ENCODE peak calls at places on chromosomes 7 and 10, in eight cellular contexts. One of them, this sample, is unnamed.

GRCh38 chr7:123154231-123154860 is 45.4 kb downstream of the SLC13A1 start:
- DNase-seq in fibroblast of lung: peak; percentile 81
- DNase-seq in brain microvascular endothelial cell: peak; percentile 87
- DNase-seq in IMR-90: peak; percentile 50
- DNase-seq in right lobe of liver: peak; percentile 71
- DNase-seq in lower lobe of right lung: no peak
- DNase-seq in HL-60: peak; percentile 34
- DNase-seq in CD8-positive, alpha-beta T cell: no peak
- DNase-seq in this sample: peak; percentile 77

GRCh38 chr7:39353615-39354376 is 212.4 kb upstream of the YAE1 start:
- DNase-seq in IMR-90: no peak
- DNase-seq in lower lobe of right lung: peak; percentile 50
- DNase-seq in CD8-positive, alpha-beta T cell: no peak
- DNase-seq in brain microvascular endothelial cell: peak; percentile 17
- DNase-seq in fibroblast of lung: peak; percentile 60
- DNase-seq in HL-60: no peak
- DNase-seq in right lobe of liver: peak; percentile 70
- DNase-seq in this sample: no peak

GRCh38 chr7:33418251-33418701 is 288.9 kb downstream of the BBS9 start:
- DNase-seq in brain microvascular endothelial cell: peak; percentile 84
- DNase-seq in CD8-positive, alpha-beta T cell: no peak
- DNase-seq in IMR-90: peak; percentile 60
- DNase-seq in lower lobe of right lung: no peak
- DNase-seq in fibroblast of lung: peak; percentile 53
- DNase-seq in HL-60: no peak
- DNase-seq in right lobe of liver: no peak
- DNase-seq in this sample: no peak

GRCh38 chr7:20217193-20217948 is at the start of gene MACC1:
- DNase-seq in fibroblast of lung: no peak
- DNase-seq in IMR-90: no peak
- DNase-seq in lower lobe of right lung: peak; percentile 82
- DNase-seq in CD8-positive, alpha-beta T cell: no peak
- DNase-seq in HL-60: no peak
- DNase-seq in right lobe of liver: no peak
- DNase-seq in brain microvascular endothelial cell: no peak
- DNase-seq in this sample: no peak

GRCh38 chr7:66505531-66506451 is 122.9 kb upstream of the KCTD7 start:
- DNase-seq in IMR-90: no peak
- DNase-seq in fibroblast of lung: no peak
- DNase-seq in lower lobe of right lung: peak; percentile 51
- DNase-seq in brain microvascular endothelial cell: no peak
- DNase-seq in right lobe of liver: no peak
- DNase-seq in CD8-positive, alpha-beta T cell: no peak
- DNase-seq in HL-60: no peak
- DNase-seq in this sample: no peak

GRCh38 chr10:79413196-79413595 is 32.2 kb downstream of the ZCCHC24 start:
- DNase-seq in HL-60: peak; percentile 63
- DNase-seq in CD8-positive, alpha-beta T cell: no peak
- DNase-seq in fibroblast of lung: no peak
- DNase-seq in lower lobe of right lung: peak; percentile 66
- DNase-seq in right lobe of liver: no peak
- DNase-seq in IMR-90: peak; percentile 41
- DNase-seq in brain microvascular endothelial cell: peak; percentile 33
- DNase-seq in this sample: no peak

GRCh38 chr7:128091106-128091505 is 59.9 kb upstream of the LRRC4 start:
- DNase-seq in CD8-positive, alpha-beta T cell: no peak
- DNase-seq in IMR-90: peak; percentile 64
- DNase-seq in lower lobe of right lung: no peak
- DNase-seq in fibroblast of lung: peak; percentile 31
- DNase-seq in right lobe of liver: peak; percentile 76
- DNase-seq in HL-60: no peak
- DNase-seq in brain microvascular endothelial cell: no peak
- DNase-seq in this sample: no peak

GRCh38 chr10:74969530-74969929 is 141.9 kb upstream of the SAMD8 start:
- DNase-seq in IMR-90: no peak
- DNase-seq in HL-60: no peak
- DNase-seq in brain microvascular endothelial cell: no peak
- DNase-seq in CD8-positive, alpha-beta T cell: no peak
- DNase-seq in lower lobe of right lung: no peak
- DNase-seq in fibroblast of lung: no peak
- DNase-seq in right lobe of liver: no peak
- DNase-seq in this sample: no peak

GRCh38 chr7:83178066-83178465 is 15.4 kb upstream of the PCLO start:
- DNase-seq in right lobe of liver: no peak
- DNase-seq in lower lobe of right lung: no peak
- DNase-seq in brain microvascular endothelial cell: peak; percentile 20
- DNase-seq in CD8-positive, alpha-beta T cell: no peak
- DNase-seq in fibroblast of lung: no peak
- DNase-seq in HL-60: no peak
- DNase-seq in IMR-90: no peak
- DNase-seq in this sample: no peak

GRCh38 chr7:85103352-85103751 is 83.5 kb downstream of the SEMA3D start:
- DNase-seq in CD8-positive, alpha-beta T cell: no peak
- DNase-seq in IMR-90: no peak
- DNase-seq in brain microvascular endothelial cell: no peak
- DNase-seq in HL-60: no peak
- DNase-seq in right lobe of liver: no peak
- DNase-seq in lower lobe of right lung: no peak
- DNase-seq in fibroblast of lung: peak; percentile 32
- DNase-seq in this sample: no peak

GRCh38 chr10:17115683-17116082 is 13.9 kb downstream of the CUBN start:
- DNase-seq in right lobe of liver: no peak
- DNase-seq in IMR-90: peak; percentile 51
- DNase-seq in CD8-positive, alpha-beta T cell: no peak
- DNase-seq in lower lobe of right lung: no peak
- DNase-seq in brain microvascular endothelial cell: peak; percentile 44
- DNase-seq in fibroblast of lung: peak; percentile 23
- DNase-seq in HL-60: no peak
- DNase-seq in this sample: no peak

GRCh38 chr7:143018931-143019330 is 8.0 kb downstream of the OR9A2 start:
- DNase-seq in CD8-positive, alpha-beta T cell: no peak
- DNase-seq in fibroblast of lung: peak; percentile 29
- DNase-seq in right lobe of liver: no peak
- DNase-seq in brain microvascular endothelial cell: no peak
- DNase-seq in IMR-90: no peak
- DNase-seq in lower lobe of right lung: no peak
- DNase-seq in HL-60: no peak
- DNase-seq in this sample: no peak

GRCh38 chr7:140391634-140392033 is 6.7 kb downstream of the SLC37A3 start:
- DNase-seq in brain microvascular endothelial cell: no peak
- DNase-seq in fibroblast of lung: no peak
- DNase-seq in lower lobe of right lung: no peak
- DNase-seq in HL-60: no peak
- DNase-seq in right lobe of liver: no peak
- DNase-seq in CD8-positive, alpha-beta T cell: no peak
- DNase-seq in IMR-90: no peak
- DNase-seq in this sample: no peak

GRCh38 chr7:8190121-8190895 is 71.7 kb downstream of the ICA1 start:
- DNase-seq in CD8-positive, alpha-beta T cell: peak; percentile 48
- DNase-seq in fibroblast of lung: peak; percentile 74
- DNase-seq in right lobe of liver: peak; percentile 64
- DNase-seq in lower lobe of right lung: no peak
- DNase-seq in IMR-90: peak; percentile 54
- DNase-seq in HL-60: no peak
- DNase-seq in brain microvascular endothelial cell: peak; percentile 68
- DNase-seq in this sample: no peak

GRCh38 chr10:33195608-33196376 is 138.7 kb downstream of the NRP1 start:
- DNase-seq in right lobe of liver: no peak
- DNase-seq in CD8-positive, alpha-beta T cell: no peak
- DNase-seq in brain microvascular endothelial cell: no peak
- DNase-seq in IMR-90: peak; percentile 44
- DNase-seq in HL-60: no peak
- DNase-seq in fibroblast of lung: peak; percentile 47
- DNase-seq in lower lobe of right lung: no peak
- DNase-seq in this sample: no peak

GRCh38 chr10:52703451-52703850 is 69.1 kb downstream of the MBL2 start:
- DNase-seq in CD8-positive, alpha-beta T cell: no peak
- DNase-seq in HL-60: no peak
- DNase-seq in right lobe of liver: no peak
- DNase-seq in IMR-90: no peak
- DNase-seq in brain microvascular endothelial cell: no peak
- DNase-seq in fibroblast of lung: no peak
- DNase-seq in lower lobe of right lung: no peak
- DNase-seq in this sample: no peak

GRCh38 chr10:52706347-52707070 is 66.1 kb downstream of the MBL2 start:
- DNase-seq in right lobe of liver: no peak
- DNase-seq in brain microvascular endothelial cell: no peak
- DNase-seq in IMR-90: no peak
- DNase-seq in fibroblast of lung: no peak
- DNase-seq in lower lobe of right lung: no peak
- DNase-seq in CD8-positive, alpha-beta T cell: no peak
- DNase-seq in HL-60: no peak
- DNase-seq in this sample: no peak

GRCh38 chr10:52701647-52702046 is 70.9 kb downstream of the MBL2 start:
- DNase-seq in right lobe of liver: no peak
- DNase-seq in CD8-positive, alpha-beta T cell: no peak
- DNase-seq in fibroblast of lung: peak; percentile 57
- DNase-seq in IMR-90: peak; percentile 4
- DNase-seq in brain microvascular endothelial cell: no peak
- DNase-seq in lower lobe of right lung: no peak
- DNase-seq in HL-60: no peak
- DNase-seq in this sample: no peak

GRCh38 chr10:52703898-52704297 is 68.7 kb downstream of the MBL2 start:
- DNase-seq in brain microvascular endothelial cell: no peak
- DNase-seq in right lobe of liver: no peak
- DNase-seq in CD8-positive, alpha-beta T cell: no peak
- DNase-seq in HL-60: no peak
- DNase-seq in lower lobe of right lung: no peak
- DNase-seq in IMR-90: no peak
- DNase-seq in fibroblast of lung: no peak
- DNase-seq in this sample: no peak
- H3K4me3 ChIP-seq in brain microvascular endothelial cell: no peak overlapping the region
- H3K4me3 ChIP-seq in right lobe of liver: no peak overlapping the region
- H3K4me3 ChIP-seq in CD8-positive, alpha-beta T cell: no peak overlapping the region
- H3K4me3 ChIP-seq in HL-60: no peak overlapping the region
- H3K4me3 ChIP-seq in lower lobe of right lung: no peak overlapping the region
- H3K4me3 ChIP-seq in IMR-90: no peak overlapping the region
- H3K4me3 ChIP-seq in fibroblast of lung: no peak overlapping the region
- H3K4me3 ChIP-seq in this sample: no peak overlapping the region

GRCh38 chr7:77238703-77239136 is 39.1 kb upstream of the FGL2 start:
- DNase-seq in right lobe of liver: no peak
- DNase-seq in lower lobe of right lung: peak; percentile 59
- DNase-seq in brain microvascular endothelial cell: no peak
- DNase-seq in CD8-positive, alpha-beta T cell: no peak
- DNase-seq in fibroblast of lung: no peak
- DNase-seq in IMR-90: no peak
- DNase-seq in HL-60: peak; percentile 92
- DNase-seq in this sample: no peak
- H3K27ac ChIP-seq in right lobe of liver: no peak overlapping the region
- H3K27ac ChIP-seq in lower lobe of right lung: peak overlapping the region; percentile 20
- H3K27ac ChIP-seq in brain microvascular endothelial cell: no peak overlapping the region
- H3K27ac ChIP-seq in CD8-positive, alpha-beta T cell: no peak overlapping the region
- H3K27ac ChIP-seq in fibroblast of lung: no peak overlapping the region
- H3K27ac ChIP-seq in IMR-90: peak overlapping the region; percentile 17
- H3K27ac ChIP-seq in HL-60: peak overlapping the region; percentile 68
- H3K27ac ChIP-seq in this sample: peak overlapping the region; percentile 89

GRCh38 chr10:93570383-93570782 is 3.9 kb downstream of the FFAR4 start:
- DNase-seq in IMR-90: no peak
- DNase-seq in lower lobe of right lung: no peak
- DNase-seq in fibroblast of lung: no peak
- DNase-seq in brain microvascular endothelial cell: no peak
- DNase-seq in right lobe of liver: no peak
- DNase-seq in HL-60: no peak
- DNase-seq in CD8-positive, alpha-beta T cell: no peak
- DNase-seq in this sample: no peak

GRCh38 chr10:93565421-93565820 is 1.0 kb upstream of the FFAR4 start:
- DNase-seq in lower lobe of right lung: peak; percentile 63
- DNase-seq in HL-60: peak; percentile 48
- DNase-seq in IMR-90: no peak
- DNase-seq in brain microvascular endothelial cell: no peak
- DNase-seq in fibroblast of lung: no peak
- DNase-seq in CD8-positive, alpha-beta T cell: no peak
- DNase-seq in right lobe of liver: no peak
- DNase-seq in this sample: no peak

GRCh38 chr10:93567277-93568104 is 1.0 kb downstream of the FFAR4 start:
- DNase-seq in fibroblast of lung: no peak
- DNase-seq in HL-60: no peak
- DNase-seq in CD8-positive, alpha-beta T cell: no peak
- DNase-seq in brain microvascular endothelial cell: no peak
- DNase-seq in right lobe of liver: no peak
- DNase-seq in lower lobe of right lung: no peak
- DNase-seq in IMR-90: no peak
- DNase-seq in this sample: no peak

GRCh38 chr10:93568105-93568390 is 1.6 kb downstream of the FFAR4 start:
- DNase-seq in brain microvascular endothelial cell: no peak
- DNase-seq in CD8-positive, alpha-beta T cell: no peak
- DNase-seq in IMR-90: no peak
- DNase-seq in right lobe of liver: no peak
- DNase-seq in lower lobe of right lung: no peak
- DNase-seq in HL-60: no peak
- DNase-seq in fibroblast of lung: no peak
- DNase-seq in this sample: no peak

GRCh38 chr10:93566435-93567276 is at the start of gene FFAR4:
- DNase-seq in CD8-positive, alpha-beta T cell: no peak
- DNase-seq in fibroblast of lung: no peak
- DNase-seq in HL-60: peak; percentile 83
- DNase-seq in brain microvascular endothelial cell: no peak
- DNase-seq in lower lobe of right lung: peak; percentile 80
- DNase-seq in right lobe of liver: no peak
- DNase-seq in IMR-90: no peak
- DNase-seq in this sample: peak; percentile 23
- H3K4me3 ChIP-seq in CD8-positive, alpha-beta T cell: no peak within 1 kb of the TSS
- H3K4me3 ChIP-seq in fibroblast of lung: no peak within 1 kb of the TSS
- H3K4me3 ChIP-seq in HL-60: peak within 1 kb of the TSS; percentile 51
- H3K4me3 ChIP-seq in brain microvascular endothelial cell: no peak within 1 kb of the TSS
- H3K4me3 ChIP-seq in lower lobe of right lung: peak within 1 kb of the TSS; percentile 48
- H3K4me3 ChIP-seq in right lobe of liver: peak within 1 kb of the TSS; percentile 4
- H3K4me3 ChIP-seq in IMR-90: no peak within 1 kb of the TSS
- H3K4me3 ChIP-seq in this sample: peak within 1 kb of the TSS; percentile 40

GRCh38 chr10:4355346-4355745 is 470.7 kb upstream of the AKR1E2 start:
- DNase-seq in right lobe of liver: no peak
- DNase-seq in brain microvascular endothelial cell: no peak
- DNase-seq in fibroblast of lung: no peak
- DNase-seq in CD8-positive, alpha-beta T cell: no peak
- DNase-seq in IMR-90: no peak
- DNase-seq in HL-60: no peak
- DNase-seq in lower lobe of right lung: no peak
- DNase-seq in this sample: no peak

GRCh38 chr10:4353964-4354363 is 472.0 kb upstream of the AKR1E2 start:
- DNase-seq in CD8-positive, alpha-beta T cell: no peak
- DNase-seq in HL-60: no peak
- DNase-seq in fibroblast of lung: peak; percentile 57
- DNase-seq in IMR-90: peak; percentile 72
- DNase-seq in lower lobe of right lung: no peak
- DNase-seq in right lobe of liver: no peak
- DNase-seq in brain microvascular endothelial cell: peak; percentile 56
- DNase-seq in this sample: no peak

GRCh38 chr10:4353059-4353655 is 472.9 kb upstream of the AKR1E2 start:
- DNase-seq in lower lobe of right lung: no peak
- DNase-seq in brain microvascular endothelial cell: peak; percentile 52
- DNase-seq in fibroblast of lung: peak; percentile 45
- DNase-seq in HL-60: no peak
- DNase-seq in CD8-positive, alpha-beta T cell: no peak
- DNase-seq in right lobe of liver: no peak
- DNase-seq in IMR-90: peak; percentile 72
- DNase-seq in this sample: no peak

GRCh38 chr10:4352566-4352961 is 473.4 kb upstream of the AKR1E2 start:
- DNase-seq in fibroblast of lung: peak; percentile 79
- DNase-seq in brain microvascular endothelial cell: no peak
- DNase-seq in IMR-90: no peak
- DNase-seq in HL-60: no peak
- DNase-seq in CD8-positive, alpha-beta T cell: no peak
- DNase-seq in lower lobe of right lung: no peak
- DNase-seq in right lobe of liver: no peak
- DNase-seq in this sample: no peak

GRCh38 chr10:4354382-4354812 is 471.6 kb upstream of the AKR1E2 start:
- DNase-seq in HL-60: no peak
- DNase-seq in fibroblast of lung: no peak
- DNase-seq in CD8-positive, alpha-beta T cell: no peak
- DNase-seq in brain microvascular endothelial cell: peak; percentile 19
- DNase-seq in right lobe of liver: no peak
- DNase-seq in lower lobe of right lung: no peak
- DNase-seq in IMR-90: peak; percentile 36
- DNase-seq in this sample: no peak
- H3K27ac ChIP-seq in HL-60: no peak overlapping the region
- H3K27ac ChIP-seq in fibroblast of lung: no peak overlapping the region
- H3K27ac ChIP-seq in CD8-positive, alpha-beta T cell: no peak overlapping the region
- H3K27ac ChIP-seq in brain microvascular endothelial cell: peak overlapping the region; percentile 53
- H3K27ac ChIP-seq in right lobe of liver: no peak overlapping the region
- H3K27ac ChIP-seq in lower lobe of right lung: no peak overlapping the region
- H3K27ac ChIP-seq in IMR-90: no peak overlapping the region
- H3K27ac ChIP-seq in this sample: peak overlapping the region; percentile 68

This sample was measured in ascending aorta.